ENCODE peak calls at places on chromosomes 1 and 21, in ten cellular contexts. F, T, P, H, Z, L, M, C, Y and V are unnamed samples.

GRCh38 chr1:28592314-28593071 is 428 bp downstream of the RAB42 start:
- DNase-seq in L (peak; percentile 29), T (peak; percentile 33), Y (peak; percentile 82), P (no peak), H (no peak), M (peak; percentile 62), F (peak; percentile 36), C (no peak), Z (no peak), V (no peak)

GRCh38 chr1:52520149-52520548 is 32.7 kb downstream of the TUT4 start:
- DNase-seq in Y (peak; percentile 28), C (no peak), H (peak; percentile 13), M (peak; percentile 31), T (peak; percentile 51), Z (no peak), P (no peak), L (no peak), F (no peak), V (no peak)

GRCh38 chr1:165481820-165482532 is 37.0 kb upstream of the RXRG start:
- DNase-seq in C (no peak), T (peak; percentile 92), P (peak; percentile 88), Z (peak; percentile 36), M (no peak), L (peak; percentile 45), Y (no peak), F (no peak), H (peak; percentile 82), V (no peak)

GRCh38 chr1:198932351-198932991 is 293.6 kb downstream of the PTPRC start:
- DNase-seq in P (peak; percentile 35), Z (peak; percentile 64), M (no peak), T (peak; percentile 42), C (no peak), L (no peak), H (no peak), F (no peak), Y (no peak), V (no peak)

GRCh38 chr1:16204634-16205332 is 7.7 kb downstream of the ARHGEF19 start:
- DNase-seq in M (peak; percentile 55), T (peak; percentile 30), H (no peak), P (no peak), F (no peak), Z (peak; percentile 46), C (no peak), Y (no peak), L (no peak), V (no peak)

GRCh38 chr1:9202240-9202870 is 32.2 kb upstream of the H6PD start:
- DNase-seq in T (no peak), M (no peak), Y (no peak), F (no peak), L (no peak), C (no peak), Z (no peak), H (no peak), P (no peak), V (no peak)

GRCh38 chr1:121483961-121484424 is 299.2 kb downstream of the SRGAP2C start:
- DNase-seq in F (no peak), L (no peak), Z (peak; percentile 34), Y (no peak), C (no peak), H (peak; percentile 84), P (peak; percentile 28), T (peak; percentile 81), M (no peak), V (no peak)

GRCh38 chr1:64155285-64155684 is 48.1 kb upstream of the UBE2U start:
- DNase-seq in L (no peak), P (no peak), Y (no peak), Z (no peak), C (no peak), T (no peak), M (no peak), F (no peak), H (no peak), V (no peak)

GRCh38 chr1:247056071-247056470 is 22.5 kb downstream of the ZNF670 start:
- DNase-seq in P (no peak), H (peak; percentile 4), F (no peak), T (peak; percentile 4), L (no peak), Y (no peak), M (no peak), C (no peak), Z (no peak), V (no peak)

GRCh38 chr21:29102791-29103257 is 27.6 kb upstream of the MAP3K7CL start:
- DNase-seq in Y (no peak), L (no peak), Z (peak; percentile 70), H (no peak), T (peak; percentile 23), M (no peak), F (no peak), P (no peak), C (no peak), V (no peak)

GRCh38 chr1:14896381-14897079 is 257.0 kb upstream of the TMEM51 start:
- DNase-seq in Z (no peak), C (no peak), H (no peak), L (no peak), P (no peak), Y (no peak), F (no peak), M (no peak), T (peak; percentile 17), V (no peak)

GRCh38 chr1:203410117-203410900 is 59.4 kb upstream of the FMOD start:
- DNase-seq in M (no peak), Z (no peak), T (no peak), C (no peak), L (no peak), F (no peak), H (no peak), Y (no peak), P (no peak), V (no peak)

GRCh38 chr1:118077331-118078055 is 107.5 kb downstream of the SPAG17 start:
- DNase-seq in H (peak; percentile 61), F (no peak), C (no peak), Y (no peak), M (no peak), Z (peak; percentile 26), T (peak; percentile 67), L (no peak), P (peak; percentile 9), V (no peak)

GRCh38 chr1:209311770-209312169 is 271.7 kb upstream of the CAMK1G start:
- DNase-seq in M (no peak), L (no peak), Z (no peak), H (no peak), C (no peak), P (no peak), F (no peak), Y (no peak), T (no peak), V (no peak)
- TF ChIP-seq CTCF in M (no peak), L (no peak), Z (no peak), H (no peak), C (no peak), P (no peak), F (no peak), Y (no peak), T (no peak), V (no peak)

GRCh38 chr1:24860841-24861240 is 69.2 kb downstream of the RUNX3 start:
- DNase-seq in P (no peak), Y (no peak), M (no peak), T (no peak), L (no peak), Z (no peak), F (no peak), C (no peak), H (no peak), V (peak; percentile 76)

GRCh38 chr1:24859063-24860010 is 70.7 kb downstream of the RUNX3 start:
- DNase-seq in H (no peak), L (no peak), F (no peak), Y (no peak), T (no peak), P (no peak), Z (no peak), M (no peak), C (no peak), V (peak; percentile 60)

GRCh38 chr1:24862775-24863483 is 67.1 kb downstream of the RUNX3 start:
- DNase-seq in H (no peak), M (no peak), T (no peak), Z (no peak), Y (no peak), F (no peak), L (no peak), P (no peak), C (no peak), V (peak; percentile 75)

GRCh38 chr1:24864409-24864808 is 65.7 kb downstream of the RUNX3 start:
- DNase-seq in L (no peak), P (no peak), F (no peak), Y (no peak), T (no peak), M (peak; percentile 31), Z (peak; percentile 66), H (no peak), C (no peak), V (peak; percentile 42)

GRCh38 chr1:24861821-24862727 is 68.0 kb downstream of the RUNX3 start:
- DNase-seq in T (no peak), M (no peak), Y (no peak), H (peak; percentile 26), C (no peak), Z (no peak), P (no peak), F (no peak), L (no peak), V (peak; percentile 71)
- TF ChIP-seq CTCF in T (no peak), M (no peak), Y (no peak), H (peak; percentile 25), C (peak; percentile 22), Z (no peak), P (no peak), F (no peak), L (no peak), V (no peak)

GRCh38 chr1:171485375-171486047 is at the start of gene PRRC2C:
- DNase-seq in C (peak; percentile 84), F (peak; percentile 97), Y (peak; percentile 88), T (peak; percentile 99), H (peak; percentile 99), Z (peak; percentile 97), L (peak; percentile 98), P (peak; percentile 90), M (peak; percentile 91), V (peak; percentile 98)

GRCh38 chr1:171487038-171487437 is 1.7 kb downstream of the PRRC2C start:
- DNase-seq in P (no peak), M (no peak), C (no peak), L (no peak), T (no peak), H (no peak), F (no peak), Z (no peak), Y (no peak), V (no peak)

GRCh38 chr1:171486048-171486519 is 754 bp downstream of the PRRC2C start:
- DNase-seq in Y (peak; percentile 46), L (no peak), Z (peak; percentile 83), F (no peak), M (peak; percentile 34), T (peak; percentile 73), P (peak; percentile 33), H (peak; percentile 71), C (no peak), V (no peak)

GRCh38 chr1:171488190-171488929 is 3.0 kb downstream of the PRRC2C start:
- DNase-seq in P (no peak), C (no peak), M (no peak), H (no peak), T (no peak), Y (no peak), F (no peak), L (no peak), Z (no peak), V (no peak)

GRCh38 chr1:171484760-171485374 is 463 bp upstream of the PRRC2C start:
- DNase-seq in Z (no peak), M (peak; percentile 53), T (no peak), H (no peak), Y (peak; percentile 53), F (no peak), P (peak; percentile 8), L (no peak), C (no peak), V (no peak)
- TF ChIP-seq CTCF in Z (no peak), M (no peak), T (no peak), H (no peak), Y (no peak), F (no peak), P (no peak), L (no peak), C (no peak), V (no peak)

GRCh38 chr1:244006381-244006901 is 44.6 kb upstream of the ZBTB18 start:
- DNase-seq in Z (no peak), P (no peak), H (no peak), C (no peak), L (no peak), T (no peak), Y (no peak), M (no peak), F (no peak), V (no peak)
- TF ChIP-seq CTCF in Z (no peak), P (no peak), H (no peak), C (no peak), L (no peak), T (no peak), Y (no peak), M (no peak), F (no peak), V (no peak)